ENCODE peak calls at places on chromosome 5, in nine cellular contexts. J is MM.1S, E is mammary epithelial cell, M is tibial artery, V is prostate gland, F is esophagus muscularis mucosa, Z is fibroblast of lung, D is iPS DF 6.9, T is lung. P is an unnamed sample.

GRCh38 chr5:138601444-138601843 is 26.2 kb upstream of the HSPA9 start:
- DNase-seq in J (no peak), E (peak; percentile 89), M (no peak), V (no peak), F (no peak), Z (peak; percentile 27), D (no peak), T (peak; percentile 42), P (no peak)

GRCh38 chr5:167217097-167217743 is 1074.2 kb upstream of the WWC1 start:
- DNase-seq in J (no peak), E (no peak), M (no peak), V (no peak), F (no peak), Z (no peak), D (no peak), T (no peak), P (no peak)

GRCh38 chr5:21807953-21808352 is 1045.2 kb downstream of the CDH12 start:
- DNase-seq in J (no peak), E (peak; percentile 54), M (no peak), V (no peak), F (no peak), Z (no peak), D (no peak), T (no peak), P (no peak)

GRCh38 chr5:179762079-179762780 is 29.6 kb downstream of the MAML1 start:
- DNase-seq in J (peak; percentile 18), E (peak; percentile 6), M (no peak), V (peak; percentile 14), F (no peak), Z (peak; percentile 64), D (no peak), T (no peak), P (no peak)

GRCh38 chr5:6347673-6348072 is 30.7 kb downstream of the MED10 start:
- DNase-seq in J (no peak), E (no peak), M (no peak), V (no peak), F (no peak), Z (no peak), D (no peak), T (no peak), P (no peak)

GRCh38 chr5:68407312-68408239 is 192.0 kb downstream of the PIK3R1 start:
- DNase-seq in J (no peak), E (no peak), M (no peak), V (no peak), F (no peak), Z (no peak), D (no peak), T (no peak), P (no peak)

GRCh38 chr5:89916131-89916530 is 493.4 kb downstream of the CETN3 start:
- DNase-seq in J (no peak), E (no peak), M (no peak), V (no peak), F (no peak), Z (no peak), D (no peak), T (no peak), P (no peak)

GRCh38 chr5:73121109-73121443 is 701 bp downstream of the TMEM171 start:
- DNase-seq in J (no peak), E (no peak), M (no peak), V (no peak), F (no peak), Z (peak; percentile 45), D (no peak), T (no peak), P (no peak)

DNA sequence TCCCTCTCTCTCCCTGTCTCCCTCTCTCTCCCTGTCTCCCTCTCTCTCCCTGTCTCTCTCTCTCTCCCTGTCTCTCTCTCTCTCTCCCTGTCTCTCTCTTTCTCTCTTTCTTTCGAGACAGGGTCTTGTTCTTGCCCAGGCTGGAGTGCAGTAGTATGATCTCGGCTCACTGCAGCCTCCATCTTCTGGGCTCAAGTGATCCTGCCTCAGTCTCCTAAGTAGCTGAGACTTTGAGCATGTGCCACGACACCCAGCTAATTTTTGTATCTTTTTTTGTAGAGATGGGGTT is 14.3 kb downstream of the TRIO start:
- DNase-seq in J (no peak), E (no peak), M (no peak), V (no peak), F (no peak), Z (no peak), D (no peak), T (no peak), P (no peak)
- H3K4me1 ChIP-seq in J (no peaks in the 10 kb centered on the region), E (peaks cover 47% of the 10 kb centered on the region), M (peaks cover 42% of the 10 kb centered on the region), V (peaks cover 9% of the 10 kb centered on the region), F (peaks cover 97% of the 10 kb centered on the region), Z (peaks cover 46% of the 10 kb centered on the region), D (peaks cover 13% of the 10 kb centered on the region), T (peaks cover 26% of the 10 kb centered on the region), P (no peaks in the 10 kb centered on the region)

GRCh38 chr5:141947366-141947765 is 10.6 kb downstream of the PCDH12 start:
- DNase-seq in J (no peak), E (no peak), M (no peak), V (no peak), F (no peak), Z (no peak), D (no peak), T (no peak), P (no peak)
- H3K4me1 ChIP-seq in J (peaks cover 2% of the 10 kb centered on the region), E (peaks cover 15% of the 10 kb centered on the region), M (peaks cover under 1% of the 10 kb centered on the region), V (no peaks in the 10 kb centered on the region), F (peaks cover 25% of the 10 kb centered on the region), Z (no peaks in the 10 kb centered on the region), D (peaks cover 4% of the 10 kb centered on the region), T (peaks cover 25% of the 10 kb centered on the region), P (no peaks in the 10 kb centered on the region)

GRCh38 chr5:56145106-56145505 is 88.0 kb downstream of the ANKRD55 start:
- DNase-seq in J (no peak), E (peak; percentile 69), M (no peak), V (no peak), F (no peak), Z (no peak), D (no peak), T (no peak), P (no peak)
- H3K4me1 ChIP-seq in J (peaks cover 78% of the 10 kb centered on the region), E (peaks cover 12% of the 10 kb centered on the region), M (no peaks in the 10 kb centered on the region), V (no peaks in the 10 kb centered on the region), F (peaks cover 2% of the 10 kb centered on the region), Z (no peaks in the 10 kb centered on the region), D (no peaks in the 10 kb centered on the region), T (no peaks in the 10 kb centered on the region), P (no peaks in the 10 kb centered on the region)

GRCh38 chr5:153594785-153595184 is 104.3 kb downstream of the GRIA1 start:
- DNase-seq in J (peak; percentile 47), E (no peak), M (no peak), V (no peak), F (no peak), Z (no peak), D (no peak), T (no peak), P (no peak)

DNA sequence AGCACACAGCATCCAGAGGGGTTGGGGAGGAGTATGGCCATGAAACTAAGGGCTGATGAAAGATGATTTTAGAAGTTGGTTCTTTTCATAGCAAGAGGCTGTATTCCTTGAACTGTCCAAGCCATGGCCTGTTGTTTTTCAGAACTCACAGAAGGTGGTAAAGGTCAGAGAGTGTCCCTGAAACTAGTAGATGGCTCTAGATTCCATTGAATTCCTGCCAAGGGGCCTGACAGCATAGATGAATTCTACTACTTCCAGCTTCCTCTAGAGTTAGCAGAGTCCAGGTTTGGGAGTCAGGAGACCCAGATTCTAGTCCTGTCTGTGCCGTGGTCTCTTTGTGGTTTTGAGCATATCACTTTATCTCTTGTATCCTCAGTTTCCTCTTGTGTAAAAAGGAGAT is 101.6 kb downstream of the GRIA1 start:
- DNase-seq in J (no peak), E (no peak), M (no peak), V (no peak), F (peak; percentile 57), Z (no peak), D (no peak), T (no peak), P (no peak)
- H3K4me1 ChIP-seq in J (peaks cover 45% of the 10 kb centered on the region), E (no peaks in the 10 kb centered on the region), M (no peaks in the 10 kb centered on the region), V (no peaks in the 10 kb centered on the region), F (no peaks in the 10 kb centered on the region), Z (no peaks in the 10 kb centered on the region), D (no peaks in the 10 kb centered on the region), T (no peaks in the 10 kb centered on the region), P (no peaks in the 10 kb centered on the region)

GRCh38 chr5:148387325-148387724 is 3.6 kb downstream of the FBXO38 start:
- DNase-seq in J (no peak), E (no peak), M (no peak), V (no peak), F (no peak), Z (peak; percentile 88), D (no peak), T (no peak), P (no peak)
- H3K4me1 ChIP-seq in J (peaks cover 15% of the 10 kb centered on the region), E (peaks cover 14% of the 10 kb centered on the region), M (peaks cover 13% of the 10 kb centered on the region), V (peaks cover 23% of the 10 kb centered on the region), F (peaks cover 34% of the 10 kb centered on the region), Z (peaks cover 13% of the 10 kb centered on the region), D (no peaks in the 10 kb centered on the region), T (peaks cover 5% of the 10 kb centered on the region), P (peaks cover 42% of the 10 kb centered on the region)

GRCh38 chr5:52802272-52803011 is 14.7 kb downstream of the ITGA1 start:
- DNase-seq in J (no peak), E (no peak), M (no peak), V (no peak), F (no peak), Z (peak; percentile 42), D (no peak), T (no peak), P (no peak)

GRCh38 chr5:52807037-52807436 is 19.3 kb downstream of the ITGA1 start:
- DNase-seq in J (no peak), E (no peak), M (no peak), V (no peak), F (no peak), Z (no peak), D (no peak), T (no peak), P (no peak)

GRCh38 chr5:52805614-52806013 is 17.9 kb downstream of the ITGA1 start:
- DNase-seq in J (no peak), E (no peak), M (no peak), V (no peak), F (no peak), Z (no peak), D (no peak), T (no peak), P (no peak)

GRCh38 chr5:52804978-52805377 is 17.3 kb downstream of the ITGA1 start:
- DNase-seq in J (no peak), E (no peak), M (no peak), V (no peak), F (no peak), Z (no peak), D (no peak), T (no peak), P (no peak)

GRCh38 chr5:52804359-52804758 is 16.6 kb downstream of the ITGA1 start:
- DNase-seq in J (no peak), E (peak; percentile 11), M (no peak), V (no peak), F (no peak), Z (no peak), D (no peak), T (no peak), P (no peak)
- H3K4me1 ChIP-seq in J (peaks cover 14% of the 10 kb centered on the region), E (peaks cover 15% of the 10 kb centered on the region), M (peaks cover 28% of the 10 kb centered on the region), V (peaks cover 13% of the 10 kb centered on the region), F (peaks cover 98% of the 10 kb centered on the region), Z (peaks cover 14% of the 10 kb centered on the region), D (no peaks in the 10 kb centered on the region), T (peaks cover 4% of the 10 kb centered on the region), P (peaks cover 64% of the 10 kb centered on the region)

DNA sequence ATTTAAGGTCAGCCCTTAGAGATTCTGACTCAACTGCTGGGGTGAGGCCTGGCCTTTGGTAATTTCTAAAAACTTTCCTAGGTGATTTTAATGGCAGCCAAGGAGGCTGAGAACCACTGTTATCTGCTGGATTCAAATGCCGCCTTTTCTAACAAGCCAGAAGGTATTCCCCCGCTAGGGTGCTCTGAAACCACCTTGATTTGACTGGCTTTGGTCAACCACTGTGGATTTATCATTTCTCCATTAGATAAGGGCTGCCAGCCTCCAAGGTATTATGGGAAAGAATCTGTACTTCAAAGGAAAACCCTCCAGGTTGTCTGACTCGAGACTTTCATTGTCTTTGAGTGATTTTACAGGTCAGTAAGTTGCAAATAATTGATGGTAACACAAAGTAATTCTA is 4.3 kb downstream of the ANXA6 start:
- DNase-seq in J (no peak), E (no peak), M (no peak), V (no peak), F (no peak), Z (no peak), D (no peak), T (no peak), P (no peak)
- H3K4me1 ChIP-seq in J (peaks cover 71% of the 10 kb centered on the region), E (peaks cover 16% of the 10 kb centered on the region), M (peaks cover 45% of the 10 kb centered on the region), V (peaks cover 5% of the 10 kb centered on the region), F (peaks cover 91% of the 10 kb centered on the region), Z (peaks cover 40% of the 10 kb centered on the region), D (peaks cover 8% of the 10 kb centered on the region), T (peaks cover 27% of the 10 kb centered on the region), P (peaks cover 93% of the 10 kb centered on the region)

P was measured in sigmoid colon.